ENCODE peak calls at places on chromosomes 13 and 19, in eight cellular contexts. One of them, this sample, is unnamed.

GRCh38 chr13:45434556-45435371 is 16.6 kb upstream of the SLC25A30 start:
- DNase-seq in pancreas: no peak
- DNase-seq in tibial artery: no peak
- DNase-seq in heart right ventricle: no peak
- DNase-seq in MM.1S: no peak
- DNase-seq in left ventricle myocardium inferior: no peak
- DNase-seq in caudate nucleus: no peak
- DNase-seq in SJSA1: no peak
- DNase-seq in this sample: no peak

GRCh38 chr13:101155920-101156319 is 260.4 kb downstream of the NALCN start:
- DNase-seq in pancreas: no peak
- DNase-seq in tibial artery: no peak
- DNase-seq in heart right ventricle: no peak
- DNase-seq in MM.1S: no peak
- DNase-seq in left ventricle myocardium inferior: no peak
- DNase-seq in caudate nucleus: no peak
- DNase-seq in SJSA1: no peak
- DNase-seq in this sample: no peak

GRCh38 chr19:18385675-18386542 is at the start of gene GDF15:
- DNase-seq in pancreas: peak; percentile 95
- DNase-seq in tibial artery: peak; percentile 84
- DNase-seq in heart right ventricle: peak; percentile 40
- DNase-seq in MM.1S: no peak
- DNase-seq in left ventricle myocardium inferior: peak; percentile 61
- DNase-seq in caudate nucleus: no peak
- DNase-seq in SJSA1: peak; percentile 69
- DNase-seq in this sample: peak; percentile 38

GRCh38 chr19:7188682-7189629 is 105.3 kb downstream of the INSR start:
- DNase-seq in pancreas: no peak
- DNase-seq in tibial artery: no peak
- DNase-seq in heart right ventricle: peak; percentile 72
- DNase-seq in MM.1S: no peak
- DNase-seq in left ventricle myocardium inferior: no peak
- DNase-seq in caudate nucleus: no peak
- DNase-seq in SJSA1: no peak
- DNase-seq in this sample: peak; percentile 37

GRCh38 chr13:44739120-44739519 is 163.0 kb upstream of the TSC22D1 start:
- DNase-seq in pancreas: no peak
- DNase-seq in tibial artery: no peak
- DNase-seq in heart right ventricle: no peak
- DNase-seq in MM.1S: no peak
- DNase-seq in left ventricle myocardium inferior: no peak
- DNase-seq in caudate nucleus: no peak
- DNase-seq in SJSA1: no peak
- DNase-seq in this sample: no peak

GRCh38 chr19:15331419-15332310 is 674 bp downstream of the BRD4 start:
- DNase-seq in pancreas: peak; percentile 61
- DNase-seq in tibial artery: peak; percentile 74
- DNase-seq in heart right ventricle: peak; percentile 42
- DNase-seq in MM.1S: peak; percentile 52
- DNase-seq in left ventricle myocardium inferior: peak; percentile 60
- DNase-seq in caudate nucleus: no peak
- DNase-seq in SJSA1: peak; percentile 53
- DNase-seq in this sample: peak; percentile 71

GRCh38 chr13:105655046-105655445 is 880.4 kb downstream of the EFNB2 start:
- DNase-seq in pancreas: no peak
- DNase-seq in tibial artery: no peak
- DNase-seq in heart right ventricle: no peak
- DNase-seq in MM.1S: no peak
- DNase-seq in left ventricle myocardium inferior: no peak
- DNase-seq in caudate nucleus: no peak
- DNase-seq in SJSA1: no peak
- DNase-seq in this sample: no peak

GRCh38 chr13:71621152-71622124 is 245.6 kb downstream of the DACH1 start:
- DNase-seq in pancreas: no peak
- DNase-seq in tibial artery: no peak
- DNase-seq in heart right ventricle: no peak
- DNase-seq in MM.1S: no peak
- DNase-seq in left ventricle myocardium inferior: no peak
- DNase-seq in caudate nucleus: no peak
- DNase-seq in SJSA1: no peak
- DNase-seq in this sample: peak; percentile 5

GRCh38 chr13:113953561-113953960 is 20.3 kb downstream of the C13orf46 start:
- DNase-seq in pancreas: no peak
- DNase-seq in tibial artery: no peak
- DNase-seq in heart right ventricle: no peak
- DNase-seq in MM.1S: no peak
- DNase-seq in left ventricle myocardium inferior: peak; percentile 10
- DNase-seq in caudate nucleus: no peak
- DNase-seq in SJSA1: no peak
- DNase-seq in this sample: no peak

GRCh38 chr19:38394488-38394887 is 6.0 kb downstream of the SPRED3 start:
- DNase-seq in pancreas: no peak
- DNase-seq in tibial artery: no peak
- DNase-seq in heart right ventricle: no peak
- DNase-seq in MM.1S: no peak
- DNase-seq in left ventricle myocardium inferior: no peak
- DNase-seq in caudate nucleus: no peak
- DNase-seq in SJSA1: no peak
- DNase-seq in this sample: peak; percentile 27

GRCh38 chr19:14167013-14167593 is 30.7 kb upstream of the ASF1B start:
- DNase-seq in pancreas: no peak
- DNase-seq in tibial artery: no peak
- DNase-seq in heart right ventricle: no peak
- DNase-seq in MM.1S: no peak
- DNase-seq in left ventricle myocardium inferior: no peak
- DNase-seq in caudate nucleus: no peak
- DNase-seq in SJSA1: no peak
- DNase-seq in this sample: no peak

GRCh38 chr19:45505151-45505995 is 1.9 kb upstream of the VASP start:
- DNase-seq in pancreas: peak; percentile 51
- DNase-seq in tibial artery: no peak
- DNase-seq in heart right ventricle: no peak
- DNase-seq in MM.1S: no peak
- DNase-seq in left ventricle myocardium inferior: no peak
- DNase-seq in caudate nucleus: no peak
- DNase-seq in SJSA1: no peak
- DNase-seq in this sample: peak; percentile 50

GRCh38 chr19:33797821-33798633 is 1.4 kb downstream of the KCTD15 start:
- DNase-seq in pancreas: peak; percentile 69
- DNase-seq in tibial artery: peak; percentile 78
- DNase-seq in heart right ventricle: peak; percentile 71
- DNase-seq in MM.1S: no peak
- DNase-seq in left ventricle myocardium inferior: peak; percentile 79
- DNase-seq in caudate nucleus: no peak
- DNase-seq in SJSA1: no peak
- DNase-seq in this sample: peak; percentile 66

GRCh38 chr19:49014123-49014869 is 2.6 kb downstream of the LHB start:
- DNase-seq in pancreas: no peak
- DNase-seq in tibial artery: no peak
- DNase-seq in heart right ventricle: no peak
- DNase-seq in MM.1S: no peak
- DNase-seq in left ventricle myocardium inferior: no peak
- DNase-seq in caudate nucleus: no peak
- DNase-seq in SJSA1: no peak
- DNase-seq in this sample: no peak
- H3K27ac ChIP-seq in pancreas: no peak overlapping the region
- H3K27ac ChIP-seq in tibial artery: no peak overlapping the region
- H3K27ac ChIP-seq in heart right ventricle: no peak overlapping the region
- H3K27ac ChIP-seq in MM.1S: no peak overlapping the region
- H3K27ac ChIP-seq in left ventricle myocardium inferior: no peak overlapping the region
- H3K27ac ChIP-seq in caudate nucleus: no peak overlapping the region
- H3K27ac ChIP-seq in SJSA1: no peak overlapping the region
- H3K27ac ChIP-seq in this sample: no peak overlapping the region

GRCh38 chr13:48977973-48978372 is 2.3 kb downstream of the FNDC3A start:
- DNase-seq in pancreas: no peak
- DNase-seq in tibial artery: no peak
- DNase-seq in heart right ventricle: no peak
- DNase-seq in MM.1S: no peak
- DNase-seq in left ventricle myocardium inferior: no peak
- DNase-seq in caudate nucleus: no peak
- DNase-seq in SJSA1: no peak
- DNase-seq in this sample: no peak
- H3K27ac ChIP-seq in pancreas: peak overlapping the region; percentile 99
- H3K27ac ChIP-seq in tibial artery: no peak overlapping the region
- H3K27ac ChIP-seq in heart right ventricle: no peak overlapping the region
- H3K27ac ChIP-seq in MM.1S: peak overlapping the region; percentile 95
- H3K27ac ChIP-seq in left ventricle myocardium inferior: no peak overlapping the region
- H3K27ac ChIP-seq in caudate nucleus: no peak overlapping the region
- H3K27ac ChIP-seq in SJSA1: peak overlapping the region; percentile 94
- H3K27ac ChIP-seq in this sample: no peak overlapping the region

DNA sequence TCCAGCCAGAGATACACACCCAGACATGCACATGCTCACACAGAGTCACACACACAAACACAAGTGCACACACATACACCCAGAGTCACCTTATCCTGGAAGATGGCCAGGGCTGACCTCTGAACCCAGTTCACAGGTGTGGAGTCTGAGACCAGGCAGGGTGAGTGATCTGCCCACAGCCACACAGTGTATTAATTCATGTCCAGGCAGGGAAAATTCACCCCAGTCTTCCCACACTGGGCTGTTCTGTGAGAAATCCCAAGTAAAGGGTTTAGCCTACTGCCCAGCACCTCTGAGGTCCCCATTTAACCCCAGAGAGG is 2.0 kb downstream of the POU2F2 start:
- DNase-seq in pancreas: no peak
- DNase-seq in tibial artery: no peak
- DNase-seq in heart right ventricle: no peak
- DNase-seq in MM.1S: no peak
- DNase-seq in left ventricle myocardium inferior: no peak
- DNase-seq in caudate nucleus: no peak
- DNase-seq in SJSA1: no peak
- DNase-seq in this sample: no peak
- H3K27ac ChIP-seq in pancreas: no peak overlapping the region
- H3K27ac ChIP-seq in tibial artery: no peak overlapping the region
- H3K27ac ChIP-seq in heart right ventricle: no peak overlapping the region
- H3K27ac ChIP-seq in MM.1S: peak overlapping the region; percentile 72
- H3K27ac ChIP-seq in left ventricle myocardium inferior: no peak overlapping the region
- H3K27ac ChIP-seq in caudate nucleus: peak overlapping the region; percentile 19
- H3K27ac ChIP-seq in SJSA1: no peak overlapping the region
- H3K27ac ChIP-seq in this sample: no peak overlapping the region

DNA sequence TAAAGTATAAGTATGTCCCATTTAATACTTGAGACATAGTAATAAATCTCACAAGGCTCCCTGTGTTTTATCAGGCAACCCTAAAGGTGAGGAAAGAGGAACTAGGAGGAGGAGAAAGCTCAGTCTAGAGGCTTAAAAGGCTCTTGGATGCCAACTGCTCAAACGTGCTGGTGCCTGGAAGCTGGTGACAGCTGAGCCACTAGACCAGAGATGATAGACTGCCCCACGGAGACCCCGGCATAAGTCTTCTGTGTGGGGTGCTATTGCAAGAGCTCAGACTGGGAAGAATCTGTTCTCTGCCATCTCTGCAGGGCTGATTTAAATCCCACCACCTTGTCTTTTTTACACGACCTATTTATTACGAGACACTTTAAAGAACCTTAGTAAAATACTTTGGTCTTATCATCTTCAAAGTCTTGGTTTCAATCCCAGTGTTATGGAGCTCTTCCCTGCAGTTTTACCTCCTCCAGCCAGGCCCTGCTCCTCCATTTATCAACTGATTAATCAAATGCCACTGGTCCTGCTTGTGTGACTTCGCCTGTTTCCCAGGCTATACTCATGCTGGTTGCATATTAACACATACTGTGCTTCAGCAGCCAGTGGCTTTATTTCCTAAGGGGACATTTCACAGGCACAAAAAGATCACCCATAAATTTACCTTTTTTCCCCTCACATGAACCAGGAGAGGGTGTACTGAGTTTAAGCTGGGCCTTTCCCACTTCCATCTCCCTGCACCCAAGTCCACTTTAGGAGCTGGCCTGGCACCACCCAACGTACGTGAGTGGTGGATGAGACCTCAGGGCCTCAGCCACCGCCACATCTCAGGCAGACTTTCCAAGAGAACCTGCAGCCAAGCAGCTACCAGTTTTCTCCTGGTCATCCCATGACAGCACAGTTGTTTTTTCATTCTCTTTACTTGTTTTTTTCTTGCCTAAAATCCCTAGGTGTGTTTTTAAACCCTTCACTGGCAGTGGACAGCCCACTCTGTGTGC is 7.8 kb upstream of the ATP12A start:
- DNase-seq in pancreas: no peak
- DNase-seq in tibial artery: no peak
- DNase-seq in heart right ventricle: no peak
- DNase-seq in MM.1S: no peak
- DNase-seq in left ventricle myocardium inferior: no peak
- DNase-seq in caudate nucleus: no peak
- DNase-seq in SJSA1: no peak
- DNase-seq in this sample: peak; percentile 26
- H3K27ac ChIP-seq in pancreas: no peak overlapping the region
- H3K27ac ChIP-seq in tibial artery: no peak overlapping the region
- H3K27ac ChIP-seq in heart right ventricle: no peak overlapping the region
- H3K27ac ChIP-seq in MM.1S: no peak overlapping the region
- H3K27ac ChIP-seq in left ventricle myocardium inferior: no peak overlapping the region
- H3K27ac ChIP-seq in caudate nucleus: no peak overlapping the region
- H3K27ac ChIP-seq in SJSA1: no peak overlapping the region
- H3K27ac ChIP-seq in this sample: no peak overlapping the region

DNA sequence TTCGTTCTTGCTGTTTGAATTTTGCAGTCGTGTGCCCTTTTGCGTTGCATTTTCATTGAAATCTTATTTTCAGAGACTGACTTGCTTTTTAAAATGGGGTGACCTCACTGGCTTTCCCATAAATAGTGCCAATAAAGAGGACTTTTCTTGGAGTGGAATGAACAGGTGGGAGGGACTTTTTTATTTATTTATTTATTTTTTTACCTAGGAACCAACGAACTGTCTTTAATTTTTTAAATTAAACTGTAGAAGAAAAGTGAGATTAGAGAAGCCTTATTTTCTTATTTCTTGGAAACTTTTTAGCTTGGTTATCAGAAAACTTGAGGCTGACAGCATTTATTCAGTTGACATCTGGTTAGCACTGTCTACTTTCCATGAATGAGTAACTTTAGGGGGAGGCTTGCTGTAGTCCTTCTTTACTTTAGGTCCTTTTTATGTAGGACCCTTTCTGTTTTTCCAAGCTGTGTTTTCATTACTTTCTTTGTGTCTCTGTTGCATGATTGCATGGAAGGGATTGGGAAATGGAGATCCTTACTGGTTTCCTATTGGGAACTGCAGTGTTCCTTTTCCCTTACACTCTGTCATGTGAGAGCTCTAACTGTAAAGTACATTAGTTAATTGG is 1.7 kb downstream of the SLAIN1 start:
- DNase-seq in pancreas: no peak
- DNase-seq in tibial artery: no peak
- DNase-seq in heart right ventricle: no peak
- DNase-seq in MM.1S: no peak
- DNase-seq in left ventricle myocardium inferior: no peak
- DNase-seq in caudate nucleus: no peak
- DNase-seq in SJSA1: no peak
- DNase-seq in this sample: no peak
- H3K27ac ChIP-seq in pancreas: peak overlapping the region; percentile 83
- H3K27ac ChIP-seq in tibial artery: peak overlapping the region; percentile 75
- H3K27ac ChIP-seq in heart right ventricle: no peak overlapping the region
- H3K27ac ChIP-seq in MM.1S: peak overlapping the region; percentile 52
- H3K27ac ChIP-seq in left ventricle myocardium inferior: no peak overlapping the region
- H3K27ac ChIP-seq in caudate nucleus: peak overlapping the region; percentile 82
- H3K27ac ChIP-seq in SJSA1: no peak overlapping the region
- H3K27ac ChIP-seq in this sample: no peak overlapping the region

GRCh38 chr13:98446234-98446621 is 130.7 kb downstream of the STK24 start:
- DNase-seq in pancreas: no peak
- DNase-seq in tibial artery: no peak
- DNase-seq in heart right ventricle: no peak
- DNase-seq in MM.1S: no peak
- DNase-seq in left ventricle myocardium inferior: no peak
- DNase-seq in caudate nucleus: no peak
- DNase-seq in SJSA1: no peak
- DNase-seq in this sample: no peak
- H3K27ac ChIP-seq in pancreas: no peak overlapping the region
- H3K27ac ChIP-seq in tibial artery: peak overlapping the region; percentile 42
- H3K27ac ChIP-seq in heart right ventricle: no peak overlapping the region
- H3K27ac ChIP-seq in MM.1S: no peak overlapping the region
- H3K27ac ChIP-seq in left ventricle myocardium inferior: peak overlapping the region; percentile 19
- H3K27ac ChIP-seq in caudate nucleus: no peak overlapping the region
- H3K27ac ChIP-seq in SJSA1: no peak overlapping the region
- H3K27ac ChIP-seq in this sample: no peak overlapping the region

This sample was measured in cardiac muscle cell.